ENCODE peak calls at places on chromosome 18, in six cellular contexts. M is thyroid gland, N is right lobe of liver, T is K562, L is stomach, C is tibial nerve. B is an unnamed sample. For H3K36me3, the result is how much of the 10 kb centered on the place peaks cover.

GRCh38 chr18:37258131-37258530 is 307.5 kb downstream of the CELF4 start:
- DNase-seq in T (no peak), M (no peak), C (no peak), N (no peak), L (no peak), B (no peak)

GRCh38 chr18:22277758-22278157 is 108.4 kb downstream of the GATA6 start:
- DNase-seq in T (no peak), L (no peak), N (no peak), C (no peak), M (no peak), B (peak)

GRCh38 chr18:62611395-62612241 is 88.8 kb downstream of the ZCCHC2 start:
- DNase-seq in T (peak), M (no peak), C (no peak), L (no peak), N (no peak), B (no peak)

GRCh38 chr18:77165489-77166415 is 33.2 kb upstream of the MBP start:
- DNase-seq in C (peak), N (no peak), L (no peak), T (no peak), M (no peak), B (peak)

GRCh38 chr18:48894266-48894600 is 56.5 kb downstream of the SMAD7 start:
- DNase-seq in T (no peak), N (no peak), M (no peak), L (no peak), C (no peak), B (no peak)

GRCh38 chr18:39946623-39947061 is 2008.4 kb upstream of the PIK3C3 start:
- DNase-seq in M (peak), C (no peak), L (no peak), N (no peak), T (no peak), B (no peak)

GRCh38 chr18:48226401-48226800 is 182.8 kb downstream of the ZBTB7C start:
- DNase-seq in L (no peak), M (no peak), N (no peak), T (no peak), C (no peak), B (no peak)

GRCh38 chr18:58525517-58525916 is 103.4 kb downstream of the ALPK2 start:
- DNase-seq in C (no peak), L (no peak), M (no peak), T (no peak), N (no peak), B (no peak)

GRCh38 chr18:39795350-39795749 is 2159.7 kb upstream of the PIK3C3 start:
- DNase-seq in L (no peak), C (no peak), M (no peak), T (no peak), N (no peak), B (no peak)

GRCh38 chr18:49832221-49832647 is 18.9 kb upstream of the ACAA2 start:
- DNase-seq in N (no peak), C (no peak), L (no peak), M (no peak), T (no peak), B (no peak)

GRCh38 chr18:72868666-72869661 is 1.2 kb upstream of the NETO1 start:
- DNase-seq in L (no peak), M (no peak), N (no peak), C (no peak), T (no peak), B (no peak)

GRCh38 chr18:23438046-23438377 is 15.1 kb upstream of the RIOK3 start:
- DNase-seq in M (no peak), T (no peak), C (no peak), L (no peak), N (no peak), B (no peak)
- H3K27ac ChIP-seq in M (no peak), T (peak), C (peak), L (peak), N (peak), B (peak)

GRCh38 chr18:78641689-78642231 is 337.9 kb upstream of the SALL3 start:
- DNase-seq in M (no peak), N (no peak), C (no peak), L (no peak), T (no peak), B (no peak)
- H3K36me3 ChIP-seq in M (under half), N (under half), C (under half), L (under half), T (under half), B (under half)

GRCh38 chr18:33579868-33580205 is 1.8 kb downstream of the ASXL3 start:
- DNase-seq in N (no peak), T (no peak), M (no peak), C (no peak), L (no peak), B (no peak)

GRCh38 chr18:33579147-33579867 is 1.3 kb downstream of the ASXL3 start:
- DNase-seq in N (no peak), T (no peak), L (no peak), C (no peak), M (no peak), B (no peak)

GRCh38 chr18:33577688-33578370 is at the start of gene ASXL3:
- DNase-seq in L (peak), N (peak), C (peak), M (peak), T (no peak), B (peak)

GRCh38 chr18:33578371-33579146 is 540 bp downstream of the ASXL3 start:
- DNase-seq in C (no peak), L (peak), T (no peak), N (peak), M (peak), B (peak)

DNA sequence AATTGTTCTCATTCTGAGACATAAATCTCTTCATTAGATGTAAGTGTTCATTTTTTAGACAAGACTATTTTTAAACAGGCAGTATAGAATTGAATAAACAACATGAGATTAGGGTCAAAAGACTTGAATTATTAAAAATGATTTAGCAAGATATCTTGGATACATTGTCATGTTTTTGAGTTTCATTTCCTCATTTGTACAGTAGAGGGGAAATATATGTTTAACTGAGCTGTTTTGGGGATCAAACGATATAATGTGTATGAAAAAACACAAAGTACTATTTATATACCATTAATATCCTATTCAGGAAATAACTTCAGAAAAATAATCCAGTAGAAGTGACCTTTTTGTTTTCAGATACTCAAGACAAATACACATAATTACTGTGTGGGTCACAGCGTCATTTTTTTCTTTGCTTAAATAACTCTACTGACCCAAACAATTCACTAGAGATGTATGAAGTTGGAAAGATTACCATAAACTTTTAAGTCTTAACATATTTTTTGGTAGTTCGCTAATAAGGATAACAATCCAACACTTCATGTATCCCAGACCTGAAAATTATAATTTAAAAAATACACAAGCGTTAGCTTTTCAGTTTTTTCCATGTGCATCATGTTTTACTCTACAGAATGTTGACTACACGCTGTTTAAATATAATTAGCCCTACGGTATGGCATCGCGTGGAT is 876 bp upstream of the ASXL3 start:
- DNase-seq in M (no peak), T (no peak), L (no peak), N (no peak), C (no peak), B (no peak)
- TF ChIP-seq POLR2A in M (no peak), T (no peak), L (no peak), N (no peak), C (no peak), B (no peak)

DNA sequence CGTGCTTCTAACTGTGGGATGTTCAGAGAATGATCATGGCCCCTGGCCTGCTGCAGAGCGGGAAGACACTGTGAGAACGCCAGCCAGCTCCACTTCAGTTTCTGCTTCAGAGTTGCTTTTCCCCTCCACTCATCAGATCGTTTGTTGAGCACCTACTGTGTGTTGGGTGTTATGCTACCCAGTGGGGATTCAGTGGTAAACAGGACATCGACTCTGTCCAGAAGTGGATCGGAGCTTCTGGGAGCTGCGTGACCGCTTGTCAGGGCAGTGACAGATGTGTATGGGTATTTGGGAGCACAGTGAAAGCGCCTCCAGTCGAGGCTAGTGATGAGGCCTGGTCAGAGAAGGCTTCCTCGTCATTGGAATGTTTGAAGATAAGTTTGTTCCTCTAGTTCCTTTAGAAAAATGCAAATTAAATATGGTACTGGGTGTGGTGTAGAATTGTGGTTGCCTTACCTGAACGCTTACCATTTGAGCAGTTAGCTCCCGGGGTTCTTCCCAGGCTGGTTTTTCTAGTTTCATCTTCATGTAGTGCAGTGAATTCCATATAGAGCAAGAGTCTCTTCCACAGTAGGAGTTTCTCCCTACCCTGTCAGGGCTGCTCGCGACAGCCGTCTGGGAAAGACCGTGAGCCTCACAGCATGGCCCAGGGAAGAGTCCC is 2.8 kb downstream of the RAB12 start:
- DNase-seq in C (no peak), T (no peak), L (no peak), N (no peak), M (no peak), B (no peak)
- H3K27ac ChIP-seq in C (no peak), T (no peak), L (no peak), N (no peak), M (no peak), B (no peak)

GRCh38 chr18:9209230-9209629 is 72.6 kb downstream of the ANKRD12 start:
- DNase-seq in N (no peak), T (no peak), L (no peak), M (no peak), C (no peak), B (no peak)
- H3K36me3 ChIP-seq in N (under half), T (half or more), L (under half), M (under half), C (under half), B (under half)

DNA sequence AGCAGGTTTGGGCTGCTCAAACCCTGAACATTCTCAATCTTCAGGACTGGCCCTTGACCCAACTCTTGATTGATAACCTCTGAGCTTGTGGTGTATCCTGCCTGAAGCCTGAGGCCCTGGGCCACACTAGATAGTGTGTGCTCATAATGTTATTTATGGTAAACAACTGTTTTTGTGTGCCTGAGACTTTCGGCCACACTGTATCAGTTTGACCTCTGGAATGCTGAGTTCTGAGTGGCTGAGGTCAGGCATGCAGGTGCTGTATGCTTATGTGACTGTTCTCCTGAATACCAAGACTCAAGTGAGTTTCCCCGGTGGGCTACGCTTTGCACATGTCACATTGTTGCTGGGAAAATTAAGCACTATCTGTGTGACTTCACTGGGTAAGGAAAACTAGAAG is 82.2 kb upstream of the RMP24 start:
- DNase-seq in L (no peak), C (no peak), M (no peak), T (no peak), N (no peak), B (no peak)
- TF ChIP-seq POLR2A in L (no peak), C (no peak), M (no peak), T (no peak), N (no peak), B (no peak)

GRCh38 chr18:26549103-26549485 is 741 bp upstream of the KCTD1 start:
- DNase-seq in C (peak), N (no peak), M (peak), T (no peak), L (peak), B (peak)
- H3K27ac ChIP-seq in C (peak), N (no peak), M (peak), T (no peak), L (peak), B (peak)

B was measured in uterus.